ENCODE peak calls at places on chromosomes 7 and 10, in ten cellular contexts. P is hypothalamus, U is Right ventricle myocardium inferior, F is lower leg skin, K is upper lobe of right lung, C is smooth muscle cell of the brain vasculature, R is endodermal cell, Q is nucleus accumbens, M is lower lobe of right lung, N is T-helper 9 cell. L is an unnamed sample.

GRCh38 chr7:42736931-42737330 is 174.9 kb downstream of the C7orf25 start:
- DNase-seq in P (no peak), U (no peak), F (no peak), K (no peak), C (no peak), R (peak; percentile 80), Q (no peak), M (no peak), N (no peak), L (no peak)

GRCh38 chr10:70829543-70829942 is 13.8 kb downstream of the SGPL1 start:
- DNase-seq in P (no peak), U (no peak), F (no peak), K (no peak), C (no peak), R (no peak), Q (no peak), M (no peak), N (no peak), L (no peak)

GRCh38 chr10:112346774-112347173 is 27.1 kb upstream of the ACSL5 start:
- DNase-seq in P (no peak), U (no peak), F (no peak), K (no peak), C (no peak), R (no peak), Q (no peak), M (no peak), N (no peak), L (no peak)

GRCh38 chr7:44175730-44176129 is 13.5 kb downstream of the GCK start:
- DNase-seq in P (no peak), U (no peak), F (peak; percentile 60), K (no peak), C (no peak), R (no peak), Q (no peak), M (no peak), N (no peak), L (no peak)

GRCh38 chr10:4194231-4194630 is 409.2 kb upstream of the KLF6 start:
- DNase-seq in P (no peak), U (no peak), F (no peak), K (no peak), C (no peak), R (no peak), Q (no peak), M (no peak), N (no peak), L (no peak)

GRCh38 chr7:104045183-104045582 is 55.7 kb upstream of the RELN start:
- DNase-seq in P (no peak), U (no peak), F (no peak), K (no peak), C (no peak), R (no peak), Q (no peak), M (no peak), N (no peak), L (no peak)

GRCh38 chr7:111101856-111102646 is 11.1 kb downstream of the LRRN3 start:
- DNase-seq in P (no peak), U (no peak), F (no peak), K (no peak), C (no peak), R (no peak), Q (no peak), M (no peak), N (no peak), L (no peak)

GRCh38 chr7:99099499-99100077 is 44.3 kb downstream of the SMURF1 start:
- DNase-seq in P (no peak), U (no peak), F (no peak), K (no peak), C (no peak), R (peak; percentile 61), Q (no peak), M (no peak), N (no peak), L (no peak)

GRCh38 chr10:72140174-72140573 is 51.8 kb upstream of the SPOCK2 start:
- DNase-seq in P (no peak), U (no peak), F (no peak), K (no peak), C (no peak), R (no peak), Q (no peak), M (no peak), N (no peak), L (no peak)

GRCh38 chr7:114481995-114482394 is 67.4 kb downstream of the FOXP2 start:
- DNase-seq in P (no peak), U (no peak), F (no peak), K (no peak), C (no peak), R (no peak), Q (no peak), M (no peak), N (no peak), L (no peak)

GRCh38 chr10:72310636-72311035 is 36.9 kb downstream of the DDIT4 start:
- DNase-seq in P (no peak), U (no peak), F (no peak), K (no peak), C (no peak), R (no peak), Q (no peak), M (no peak), N (no peak), L (no peak)

GRCh38 chr10:93138113-93138870 is 64.6 kb downstream of the CYP26A1 start:
- DNase-seq in P (no peak), U (no peak), F (no peak), K (no peak), C (no peak), R (no peak), Q (no peak), M (no peak), N (no peak), L (no peak)

GRCh38 chr10:34273340-34273739 is 541.8 kb downstream of the PARD3 start:
- DNase-seq in P (no peak), U (no peak), F (no peak), K (no peak), C (no peak), R (no peak), Q (no peak), M (no peak), N (no peak), L (no peak)

GRCh38 chr7:140684066-140684950 is 11.6 kb downstream of the ADCK2 start:
- DNase-seq in P (no peak), U (no peak), F (peak; percentile 83), K (no peak), C (no peak), R (no peak), Q (no peak), M (no peak), N (no peak), L (no peak)

GRCh38 chr10:4781955-4782354 is 44.1 kb upstream of the AKR1E2 start:
- DNase-seq in P (no peak), U (no peak), F (no peak), K (no peak), C (no peak), R (no peak), Q (no peak), M (no peak), N (no peak), L (no peak)

GRCh38 chr7:24820730-24821044 is 63.4 kb upstream of the GSDME start:
- DNase-seq in P (no peak), U (no peak), F (no peak), K (no peak), C (no peak), R (no peak), Q (no peak), M (no peak), N (no peak), L (no peak)

GRCh38 chr7:3712841-3713240 is 411.8 kb downstream of the SDK1 start:
- DNase-seq in P (no peak), U (no peak), F (no peak), K (no peak), C (no peak), R (peak; percentile 49), Q (no peak), M (peak; percentile 49), N (no peak), L (no peak)

GRCh38 chr10:86658261-86658741 is 4.0 kb downstream of the OPN4 start:
- DNase-seq in P (no peak), U (peak; percentile 48), F (no peak), K (peak; percentile 58), C (no peak), R (peak; percentile 22), Q (no peak), M (peak; percentile 39), N (no peak), L (no peak)